ENCODE peak calls at places on chromosomes 13 and 19, in five cellular contexts. One of them, this sample, is unnamed.

GRCh38 chr13:44093607-44094583 is 214.2 kb downstream of the LACC1 start:
- DNase-seq in adrenal gland: no peak
- DNase-seq in uterus: no peak
- DNase-seq in lower lobe of right lung: no peak
- DNase-seq in small intestine: no peak
- DNase-seq in this sample: no peak

GRCh38 chr13:92460479-92460878 is 766.1 kb upstream of the GPC6 start:
- DNase-seq in adrenal gland: no peak
- DNase-seq in uterus: no peak
- DNase-seq in lower lobe of right lung: no peak
- DNase-seq in small intestine: peak; percentile 52
- DNase-seq in this sample: no peak

GRCh38 chr19:42246143-42246868 is 3.9 kb upstream of the GSK3A start:
- DNase-seq in adrenal gland: peak; percentile 92
- DNase-seq in uterus: peak; percentile 82
- DNase-seq in lower lobe of right lung: peak; percentile 65
- DNase-seq in small intestine: peak; percentile 68
- DNase-seq in this sample: peak; percentile 99

GRCh38 chr13:112145221-112146072 is 78.5 kb downstream of the SOX1 start:
- DNase-seq in adrenal gland: no peak
- DNase-seq in uterus: no peak
- DNase-seq in lower lobe of right lung: no peak
- DNase-seq in small intestine: no peak
- DNase-seq in this sample: no peak

GRCh38 chr13:41590643-41591042 is 133.3 kb downstream of the RGCC start:
- DNase-seq in adrenal gland: no peak
- DNase-seq in uterus: no peak
- DNase-seq in lower lobe of right lung: no peak
- DNase-seq in small intestine: no peak
- DNase-seq in this sample: no peak

GRCh38 chr19:3343619-3344502 is 22.5 kb upstream of the NFIC start:
- DNase-seq in adrenal gland: peak; percentile 96
- DNase-seq in uterus: peak; percentile 88
- DNase-seq in lower lobe of right lung: peak; percentile 91
- DNase-seq in small intestine: peak; percentile 56
- DNase-seq in this sample: peak; percentile 98

GRCh38 chr13:66895780-66896179 is 334.4 kb downstream of the PCDH9 start:
- DNase-seq in adrenal gland: no peak
- DNase-seq in uterus: no peak
- DNase-seq in lower lobe of right lung: no peak
- DNase-seq in small intestine: no peak
- DNase-seq in this sample: no peak

GRCh38 chr19:46416077-46416709 is 2.8 kb upstream of the CCDC8 start:
- DNase-seq in adrenal gland: peak; percentile 97
- DNase-seq in uterus: peak; percentile 93
- DNase-seq in lower lobe of right lung: peak; percentile 89
- DNase-seq in small intestine: no peak
- DNase-seq in this sample: peak; percentile 95

GRCh38 chr19:6590458-6591319 is at the start of gene CD70:
- DNase-seq in adrenal gland: no peak
- DNase-seq in uterus: no peak
- DNase-seq in lower lobe of right lung: no peak
- DNase-seq in small intestine: no peak
- DNase-seq in this sample: peak; percentile 65

GRCh38 chr19:29533578-29534544 is 8.1 kb downstream of the VSTM2B start:
- DNase-seq in adrenal gland: no peak
- DNase-seq in uterus: peak; percentile 8
- DNase-seq in lower lobe of right lung: no peak
- DNase-seq in small intestine: no peak
- DNase-seq in this sample: peak; percentile 78

GRCh38 chr19:18278521-18279265 is 2.7 kb downstream of the JUND start:
- DNase-seq in adrenal gland: no peak
- DNase-seq in uterus: no peak
- DNase-seq in lower lobe of right lung: no peak
- DNase-seq in small intestine: peak; percentile 53
- DNase-seq in this sample: peak; percentile 58

GRCh38 chr13:98478134-98479129 is 98.5 kb downstream of the STK24 start:
- DNase-seq in adrenal gland: no peak
- DNase-seq in uterus: no peak
- DNase-seq in lower lobe of right lung: no peak
- DNase-seq in small intestine: no peak
- DNase-seq in this sample: peak; percentile 91

GRCh38 chr13:89695343-89696257 is 1651.9 kb upstream of the MIR17HG start:
- DNase-seq in adrenal gland: peak; percentile 18
- DNase-seq in uterus: no peak
- DNase-seq in lower lobe of right lung: no peak
- DNase-seq in small intestine: peak; percentile 19
- DNase-seq in this sample: no peak

GRCh38 chr19:46840157-46840942 is 10.3 kb downstream of the AP2S1 start:
- DNase-seq in adrenal gland: peak; percentile 62
- DNase-seq in uterus: peak; percentile 57
- DNase-seq in lower lobe of right lung: no peak
- DNase-seq in small intestine: peak; percentile 67
- DNase-seq in this sample: peak; percentile 88

DNA sequence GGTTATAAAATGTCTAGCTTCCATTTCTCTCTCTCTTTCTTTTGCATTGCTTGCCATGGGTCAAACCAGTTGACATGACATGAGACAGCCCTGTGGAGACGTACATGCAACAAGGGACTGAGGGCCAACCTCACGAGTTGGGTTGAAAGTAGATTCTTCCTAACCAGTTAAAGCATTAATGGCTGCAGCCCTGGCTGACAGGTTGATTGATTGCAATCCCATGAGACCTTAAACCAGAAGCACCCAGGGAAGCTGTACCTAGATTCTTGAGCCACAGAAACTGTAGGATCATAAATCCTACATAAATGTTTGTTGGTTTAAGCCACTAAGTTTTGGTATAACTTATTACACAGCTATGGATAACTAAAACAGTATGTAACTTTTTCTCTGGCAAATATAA is 373.8 kb downstream of the DACH1 start:
- DNase-seq in adrenal gland: no peak
- DNase-seq in uterus: no peak
- DNase-seq in lower lobe of right lung: no peak
- DNase-seq in small intestine: no peak
- DNase-seq in this sample: no peak
- H3K27ac ChIP-seq in adrenal gland: no peak overlapping the region
- H3K27ac ChIP-seq in uterus: no peak overlapping the region
- H3K27ac ChIP-seq in lower lobe of right lung: no peak overlapping the region
- H3K27ac ChIP-seq in small intestine: no peak overlapping the region
- H3K27ac ChIP-seq in this sample: no peak overlapping the region

GRCh38 chr19:33192010-33192409 is 2.1 kb upstream of the LRP3 start:
- DNase-seq in adrenal gland: no peak
- DNase-seq in uterus: no peak
- DNase-seq in lower lobe of right lung: peak; percentile 20
- DNase-seq in small intestine: no peak
- DNase-seq in this sample: peak; percentile 52

GRCh38 chr19:33194527-33194883 is 375 bp downstream of the LRP3 start:
- DNase-seq in adrenal gland: no peak
- DNase-seq in uterus: no peak
- DNase-seq in lower lobe of right lung: no peak
- DNase-seq in small intestine: no peak
- DNase-seq in this sample: peak; percentile 93

GRCh38 chr19:33193864-33194362 is at the start of gene LRP3:
- DNase-seq in adrenal gland: peak; percentile 48
- DNase-seq in uterus: peak; percentile 49
- DNase-seq in lower lobe of right lung: peak; percentile 54
- DNase-seq in small intestine: no peak
- DNase-seq in this sample: peak; percentile 92

GRCh38 chr19:33194884-33195710 is 967 bp downstream of the LRP3 start:
- DNase-seq in adrenal gland: peak; percentile 75
- DNase-seq in uterus: peak; percentile 45
- DNase-seq in lower lobe of right lung: no peak
- DNase-seq in small intestine: peak; percentile 12
- DNase-seq in this sample: peak; percentile 99

GRCh38 chr19:33193269-33193863 is 764 bp upstream of the LRP3 start:
- DNase-seq in adrenal gland: no peak
- DNase-seq in uterus: no peak
- DNase-seq in lower lobe of right lung: peak; percentile 21
- DNase-seq in small intestine: no peak
- DNase-seq in this sample: peak; percentile 83
- H3K4me3 ChIP-seq in adrenal gland: no peak overlapping the region
- H3K4me3 ChIP-seq in uterus: no peak overlapping the region
- H3K4me3 ChIP-seq in lower lobe of right lung: peak overlapping the region; percentile 21
- H3K4me3 ChIP-seq in small intestine: no peak overlapping the region
- H3K4me3 ChIP-seq in this sample: peak overlapping the region; percentile 19

DNA sequence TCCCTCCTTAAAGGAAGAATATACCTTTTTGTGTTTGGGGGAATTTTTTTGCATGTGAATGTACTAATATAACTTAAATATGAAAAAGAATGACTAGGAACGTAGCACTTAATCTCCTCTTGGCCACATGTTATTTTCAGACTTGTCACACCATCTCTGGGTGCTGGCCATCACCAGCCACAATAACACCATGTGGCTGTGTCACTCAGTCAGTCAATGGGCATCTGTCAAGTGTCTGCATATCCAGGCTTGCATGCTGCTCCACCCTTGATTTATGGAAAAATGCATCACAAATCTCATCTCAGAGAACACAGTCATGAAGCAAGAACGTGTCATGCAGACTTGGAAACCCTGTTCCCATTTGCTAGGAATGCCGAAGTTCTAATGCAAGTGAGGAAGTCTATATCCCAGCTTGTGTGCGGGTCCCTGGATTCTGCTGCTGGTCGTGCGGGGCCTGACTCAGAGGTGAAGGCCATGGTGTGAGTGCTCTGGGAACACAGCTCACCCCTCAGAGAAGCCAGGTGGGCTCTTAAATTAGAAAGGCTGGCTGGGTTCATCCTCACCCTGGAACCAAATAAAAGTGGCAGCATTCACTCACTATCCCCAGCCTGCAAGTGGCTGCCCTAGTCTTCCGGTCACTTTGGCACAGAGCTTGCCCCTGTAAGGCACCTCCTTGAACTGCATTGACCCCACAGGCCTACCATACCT is 53.6 kb upstream of the ARHGEF7 start:
- DNase-seq in adrenal gland: no peak
- DNase-seq in uterus: no peak
- DNase-seq in lower lobe of right lung: no peak
- DNase-seq in small intestine: no peak
- DNase-seq in this sample: no peak
- H3K27ac ChIP-seq in adrenal gland: no peak overlapping the region
- H3K27ac ChIP-seq in uterus: no peak overlapping the region
- H3K27ac ChIP-seq in lower lobe of right lung: no peak overlapping the region
- H3K27ac ChIP-seq in small intestine: no peak overlapping the region
- H3K27ac ChIP-seq in this sample: no peak overlapping the region

GRCh38 chr19:48495391-48495790 is 16.2 kb downstream of the LMTK3 start:
- DNase-seq in adrenal gland: no peak
- DNase-seq in uterus: no peak
- DNase-seq in lower lobe of right lung: no peak
- DNase-seq in small intestine: peak; percentile 80
- DNase-seq in this sample: peak; percentile 44

GRCh38 chr19:48491793-48492123 is 19.9 kb downstream of the LMTK3 start:
- DNase-seq in adrenal gland: no peak
- DNase-seq in uterus: no peak
- DNase-seq in lower lobe of right lung: no peak
- DNase-seq in small intestine: no peak
- DNase-seq in this sample: peak; percentile 52

GRCh38 chr19:48492925-48493717 is 18.5 kb downstream of the LMTK3 start:
- DNase-seq in adrenal gland: peak; percentile 98
- DNase-seq in uterus: peak; percentile 91
- DNase-seq in lower lobe of right lung: peak; percentile 97
- DNase-seq in small intestine: peak; percentile 99
- DNase-seq in this sample: peak; percentile 100

GRCh38 chr19:48490980-48491792 is 20.4 kb downstream of the LMTK3 start:
- DNase-seq in adrenal gland: no peak
- DNase-seq in uterus: peak; percentile 54
- DNase-seq in lower lobe of right lung: no peak
- DNase-seq in small intestine: peak; percentile 61
- DNase-seq in this sample: peak; percentile 92

GRCh38 chr19:48493718-48494515 is 17.7 kb downstream of the LMTK3 start:
- DNase-seq in adrenal gland: no peak
- DNase-seq in uterus: no peak
- DNase-seq in lower lobe of right lung: no peak
- DNase-seq in small intestine: no peak
- DNase-seq in this sample: peak; percentile 92
- H3K4me3 ChIP-seq in adrenal gland: no peak overlapping the region
- H3K4me3 ChIP-seq in uterus: peak overlapping the region; percentile 41
- H3K4me3 ChIP-seq in lower lobe of right lung: peak overlapping the region; percentile 56
- H3K4me3 ChIP-seq in small intestine: no peak overlapping the region
- H3K4me3 ChIP-seq in this sample: peak overlapping the region; percentile 83

GRCh38 chr13:21435710-21436151 is 23.4 kb downstream of the ZDHHC20 start:
- DNase-seq in adrenal gland: peak; percentile 80
- DNase-seq in uterus: peak; percentile 16
- DNase-seq in lower lobe of right lung: peak; percentile 70
- DNase-seq in small intestine: peak; percentile 65
- DNase-seq in this sample: peak; percentile 90
- H3K27ac ChIP-seq in adrenal gland: no peak overlapping the region
- H3K27ac ChIP-seq in uterus: peak overlapping the region; percentile 70
- H3K27ac ChIP-seq in lower lobe of right lung: peak overlapping the region; percentile 79
- H3K27ac ChIP-seq in small intestine: no peak overlapping the region
- H3K27ac ChIP-seq in this sample: peak overlapping the region; percentile 50

GRCh38 chr13:40079721-40080120 is 424.3 kb downstream of the COG6 start:
- DNase-seq in adrenal gland: no peak
- DNase-seq in uterus: no peak
- DNase-seq in lower lobe of right lung: no peak
- DNase-seq in small intestine: no peak
- DNase-seq in this sample: no peak
- H3K4me3 ChIP-seq in adrenal gland: no peak overlapping the region
- H3K4me3 ChIP-seq in uterus: no peak overlapping the region
- H3K4me3 ChIP-seq in lower lobe of right lung: no peak overlapping the region
- H3K4me3 ChIP-seq in small intestine: no peak overlapping the region
- H3K4me3 ChIP-seq in this sample: no peak overlapping the region